ENCODE peak calls at places on chromosomes 11 and 22, in five cellular contexts. One of them, this sample, is unnamed.

GRCh38 chr11:23310276-23310675 is 450.0 kb upstream of the CCDC179 start:
- DNase-seq in GM20000: no peak
- DNase-seq in hypothalamus: no peak
- DNase-seq in RPMI8226: no peak
- DNase-seq in GM04504: no peak
- DNase-seq in this sample: no peak

GRCh38 chr22:25759825-25760231 is 17.8 kb downstream of the MYO18B start:
- DNase-seq in GM20000: no peak
- DNase-seq in hypothalamus: no peak
- DNase-seq in RPMI8226: no peak
- DNase-seq in GM04504: peak
- DNase-seq in this sample: no peak

GRCh38 chr11:77470971-77471370 is 2.9 kb downstream of the PAK1 start:
- DNase-seq in GM20000: no peak
- DNase-seq in hypothalamus: no peak
- DNase-seq in RPMI8226: no peak
- DNase-seq in GM04504: no peak
- DNase-seq in this sample: no peak

GRCh38 chr11:70119502-70119901 is 41.4 kb downstream of the ANO1 start:
- DNase-seq in GM20000: no peak
- DNase-seq in hypothalamus: no peak
- DNase-seq in RPMI8226: no peak
- DNase-seq in GM04504: no peak
- DNase-seq in this sample: no peak

GRCh38 chr11:95435628-95436353 is 204.8 kb upstream of the SESN3 start:
- DNase-seq in GM20000: no peak
- DNase-seq in hypothalamus: no peak
- DNase-seq in RPMI8226: no peak
- DNase-seq in GM04504: no peak
- DNase-seq in this sample: no peak

GRCh38 chr11:39678996-39679395 is 1780.5 kb downstream of the LRRC4C start:
- DNase-seq in GM20000: no peak
- DNase-seq in hypothalamus: no peak
- DNase-seq in RPMI8226: no peak
- DNase-seq in GM04504: no peak
- DNase-seq in this sample: no peak

GRCh38 chr11:130051077-130051476 is 18.6 kb upstream of the APLP2 start:
- DNase-seq in GM20000: no peak
- DNase-seq in hypothalamus: no peak
- DNase-seq in RPMI8226: no peak
- DNase-seq in GM04504: no peak
- DNase-seq in this sample: no peak

GRCh38 chr22:46777609-46777970 is 15.1 kb downstream of the TBC1D22A start:
- DNase-seq in GM20000: no peak
- DNase-seq in hypothalamus: no peak
- DNase-seq in RPMI8226: no peak
- DNase-seq in GM04504: no peak
- DNase-seq in this sample: no peak

GRCh38 chr11:33634291-33634834 is 66.3 kb downstream of the C11orf91 start:
- DNase-seq in GM20000: no peak
- DNase-seq in hypothalamus: no peak
- DNase-seq in RPMI8226: no peak
- DNase-seq in GM04504: peak
- DNase-seq in this sample: no peak

GRCh38 chr11:43577566-43578264 is 102.8 kb upstream of the HSD17B12 start:
- DNase-seq in GM20000: no peak
- DNase-seq in hypothalamus: no peak
- DNase-seq in RPMI8226: no peak
- DNase-seq in GM04504: no peak
- DNase-seq in this sample: no peak

GRCh38 chr22:43346521-43346929 is 3.4 kb upstream of the SCUBE1 start:
- DNase-seq in GM20000: peak
- DNase-seq in hypothalamus: no peak
- DNase-seq in RPMI8226: peak
- DNase-seq in GM04504: peak
- DNase-seq in this sample: no peak

This sample was measured in HFF-Myc.